ENCODE peak calls at places on chromosomes 1 and 21, in four cellular contexts. H is kidney, P is tibial nerve, T is uterus. F is an unnamed sample.

GRCh38 chr1:155940531-155940992 is 876 bp upstream of the RXFP4 start:
- DNase-seq in P (peak; percentile 26), T (no peak), H (no peak), F (no peak)

GRCh38 chr1:36175137-36176095 is 19.5 kb downstream of the MAP7D1 start:
- DNase-seq in H (no peak), P (no peak), T (no peak), F (peak; percentile 80)

GRCh38 chr1:247741756-247742155 is 3.3 kb downstream of the OR14K1 start:
- DNase-seq in T (no peak), P (no peak), H (no peak), F (no peak)

GRCh38 chr1:31871703-31872102 is 55.9 kb upstream of the SPOCD1 start:
- DNase-seq in H (no peak), P (no peak), T (no peak), F (no peak)

GRCh38 chr1:85815906-85816305 is 107.7 kb upstream of the ZNHIT6 start:
- DNase-seq in H (no peak), P (no peak), T (no peak), F (no peak)

GRCh38 chr1:16131636-16132324 is 24.1 kb downstream of the EPHA2 start:
- DNase-seq in P (no peak), T (no peak), H (peak; percentile 74), F (no peak)

GRCh38 chr1:40381268-40382109 is 8.0 kb downstream of the SMAP2 start:
- DNase-seq in P (no peak), T (no peak), H (no peak), F (no peak)

GRCh38 chr1:21216835-21217811 is 40.4 kb upstream of the EIF4G3 start:
- DNase-seq in P (peak; percentile 63), H (peak; percentile 73), T (peak; percentile 31), F (no peak)

GRCh38 chr1:208059328-208060017 is 148.5 kb upstream of the CD34 start:
- DNase-seq in P (no peak), T (no peak), H (no peak), F (no peak)

GRCh38 chr1:89990976-89991831 is 3.7 kb upstream of the ZNF326 start:
- DNase-seq in P (no peak), T (no peak), H (no peak), F (no peak)

GRCh38 chr1:91406773-91407389 is 2.2 kb upstream of the HFM1 start:
- DNase-seq in P (no peak), H (no peak), T (no peak), F (no peak)

GRCh38 chr1:119771016-119771415 is 2.3 kb upstream of the HMGCS2 start:
- DNase-seq in T (no peak), H (no peak), P (no peak), F (no peak)

GRCh38 chr1:92992066-92992465 is 30.8 kb upstream of the DIPK1A start:
- DNase-seq in T (no peak), P (no peak), H (no peak), F (no peak)

GRCh38 chr1:47824721-47825120 is 172.5 kb downstream of the TRABD2B start:
- DNase-seq in H (no peak), P (no peak), T (no peak), F (no peak)

GRCh38 chr1:12488666-12489354 is 129.2 kb downstream of the DHRS3 start:
- DNase-seq in H (no peak), T (no peak), P (no peak), F (no peak)

GRCh38 chr1:56671085-56671484 is 26.0 kb downstream of the PRKAA2 start:
- DNase-seq in P (no peak), T (no peak), H (no peak), F (no peak)

GRCh38 chr1:184408580-184408979 is 21.8 kb downstream of the C1orf21 start:
- DNase-seq in P (no peak), T (no peak), H (no peak), F (no peak)

GRCh38 chr1:150548632-150549495 is at the start of gene ADAMTSL4:
- DNase-seq in P (no peak), H (peak; percentile 94), T (peak; percentile 79), F (no peak)

GRCh38 chr1:8026976-8027747 is 1.1 kb upstream of the ERRFI1 start:
- DNase-seq in T (peak; percentile 46), P (no peak), H (peak; percentile 86), F (no peak)

GRCh38 chr1:8025671-8026144 is 401 bp downstream of the ERRFI1 start:
- DNase-seq in H (no peak), P (no peak), T (no peak), F (no peak)

GRCh38 chr1:8025061-8025670 is 943 bp downstream of the ERRFI1 start:
- DNase-seq in P (no peak), H (peak; percentile 72), T (no peak), F (no peak)

GRCh38 chr1:8027748-8028631 is 1.9 kb upstream of the ERRFI1 start:
- DNase-seq in P (no peak), H (no peak), T (no peak), F (no peak)

DNA sequence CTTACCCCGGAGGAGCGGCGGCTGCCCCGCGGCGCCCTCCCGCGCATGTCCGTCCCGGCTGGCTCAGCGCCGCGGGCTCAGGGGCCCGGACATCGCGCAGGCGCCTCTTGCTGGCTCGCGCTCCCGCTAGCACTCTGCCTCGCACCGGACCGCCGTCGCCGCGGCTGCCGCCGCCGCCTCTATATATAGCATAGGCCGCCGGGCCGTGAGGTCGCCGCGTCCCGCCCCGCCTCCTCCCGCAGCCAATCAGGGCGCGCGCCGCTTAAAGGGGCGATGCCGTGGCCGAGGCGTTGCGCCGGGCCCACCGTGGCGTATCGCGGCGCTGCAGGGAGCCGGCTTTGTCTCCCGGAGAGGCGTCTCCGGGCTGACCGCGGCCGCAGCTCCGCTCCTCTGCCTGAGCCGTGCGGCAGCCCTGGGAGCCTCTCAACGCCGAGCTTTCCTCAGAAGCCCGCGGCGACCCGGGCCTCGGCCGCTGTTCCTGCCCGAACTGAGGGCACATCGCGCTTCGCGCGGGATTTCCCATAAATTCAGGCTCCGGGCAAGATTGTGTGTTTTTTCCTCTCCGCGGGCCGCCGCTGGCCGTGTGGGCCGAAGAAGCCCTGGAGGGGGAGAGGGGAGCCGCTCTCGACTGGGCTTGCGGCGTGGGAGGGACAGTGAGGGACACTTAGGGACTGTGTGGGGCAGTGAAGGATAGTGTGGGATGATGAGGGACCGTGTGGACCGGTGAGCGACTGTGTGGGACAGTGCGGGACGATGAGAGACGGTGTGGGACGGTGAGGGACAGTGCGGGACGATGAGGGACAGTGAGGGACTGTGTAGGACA is at the start of gene ERRFI1:
- DNase-seq in H (peak; percentile 99), T (peak; percentile 96), P (peak; percentile 92), F (peak; percentile 93)
- H3K4me1 ChIP-seq in H (peaks cover 11% of the 10 kb centered on the region), T (no peaks in the 10 kb centered on the region), P (peaks cover 53% of the 10 kb centered on the region), F (no peaks in the 10 kb centered on the region)

DNA sequence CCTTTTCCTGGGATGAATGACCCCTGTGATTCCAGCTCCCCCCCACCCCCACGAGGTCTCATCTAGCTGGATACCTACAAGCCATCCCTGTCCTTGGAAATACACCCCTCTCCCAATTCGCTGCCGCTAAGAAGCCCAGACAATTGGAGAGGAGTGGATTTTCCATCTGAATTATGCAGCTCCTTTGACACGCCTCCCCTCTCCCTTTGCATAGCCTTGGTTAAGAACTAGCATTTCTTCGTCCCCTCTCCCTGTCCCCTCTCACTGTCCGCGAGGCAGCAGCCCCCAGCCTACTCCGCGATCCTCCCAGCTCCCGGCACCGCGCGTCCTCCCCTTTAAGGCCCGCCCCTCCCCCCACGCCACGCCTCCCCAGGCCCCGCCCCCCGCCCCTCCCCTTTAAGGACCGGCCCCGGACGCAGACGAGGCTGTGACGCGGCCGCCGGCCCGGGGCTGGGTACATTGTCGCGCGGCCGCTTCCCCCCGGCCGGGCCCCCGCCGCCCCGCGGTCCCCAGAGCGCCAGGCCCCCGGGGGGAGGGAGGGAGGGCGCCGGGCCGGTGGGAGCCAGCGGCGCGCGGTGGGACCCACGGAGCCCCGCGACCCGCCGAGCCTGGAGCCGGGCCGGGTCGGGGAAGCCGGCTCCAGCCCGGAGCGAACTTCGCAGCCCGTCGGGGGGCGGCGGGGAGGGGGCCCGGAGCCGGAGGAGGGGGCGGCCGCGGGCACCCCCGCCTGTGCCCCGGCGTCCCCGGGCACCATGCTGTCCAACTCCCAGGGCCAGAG is at the start of gene MAPKAPK2:
- DNase-seq in H (peak; percentile 93), T (peak; percentile 75), P (peak; percentile 76), F (peak; percentile 85)
- H3K4me1 ChIP-seq in H (peaks cover 22% of the 10 kb centered on the region), T (peaks cover 20% of the 10 kb centered on the region), P (peaks cover 59% of the 10 kb centered on the region), F (peaks cover 54% of the 10 kb centered on the region)

GRCh38 chr1:115323366-115324004 is 14.6 kb downstream of the NGF start:
- DNase-seq in P (no peak), H (no peak), T (no peak), F (no peak)

GRCh38 chr1:115324649-115325420 is 13.2 kb downstream of the NGF start:
- DNase-seq in H (no peak), P (no peak), T (no peak), F (no peak)

GRCh38 chr1:115326419-115326818 is 11.6 kb downstream of the NGF start:
- DNase-seq in P (no peak), T (no peak), H (no peak), F (no peak)

GRCh38 chr1:115327270-115327669 is 10.8 kb downstream of the NGF start:
- DNase-seq in P (no peak), H (no peak), T (no peak), F (no peak)

GRCh38 chr1:115325876-115326275 is 12.2 kb downstream of the NGF start:
- DNase-seq in H (no peak), T (no peak), P (no peak), F (peak; percentile 40)
- H3K4me1 ChIP-seq in H (no peaks in the 10 kb centered on the region), T (peaks cover 8% of the 10 kb centered on the region), P (peaks cover 47% of the 10 kb centered on the region), F (peaks cover 23% of the 10 kb centered on the region)

GRCh38 chr1:41740630-41741239 is 178.0 kb downstream of the HIVEP3 start:
- DNase-seq in H (no peak), P (no peak), T (no peak), F (no peak)
- H3K4me1 ChIP-seq in H (peaks cover 12% of the 10 kb centered on the region), P (peaks cover 28% of the 10 kb centered on the region), T (no peaks in the 10 kb centered on the region), F (peaks cover 2% of the 10 kb centered on the region)

GRCh38 chr1:111987502-111987901 is 2.0 kb downstream of the KCND3 start:
- DNase-seq in H (no peak), T (no peak), P (no peak), F (peak; percentile 50)

GRCh38 chr1:111989531-111990025 is at the start of gene KCND3:
- DNase-seq in P (no peak), H (peak; percentile 77), T (peak; percentile 47), F (no peak)

GRCh38 chr1:111988377-111988742 is 1.1 kb downstream of the KCND3 start:
- DNase-seq in T (no peak), H (no peak), P (no peak), F (no peak)

GRCh38 chr1:111990026-111990877 is 784 bp upstream of the KCND3 start:
- DNase-seq in T (peak; percentile 45), P (no peak), H (peak; percentile 84), F (no peak)

GRCh38 chr1:111988743-111989453 is 570 bp downstream of the KCND3 start:
- DNase-seq in P (no peak), H (peak; percentile 74), T (no peak), F (no peak)
- H3K4me1 ChIP-seq in P (peaks cover 33% of the 10 kb centered on the region), H (peaks cover 12% of the 10 kb centered on the region), T (peaks cover 15% of the 10 kb centered on the region), F (peaks cover 41% of the 10 kb centered on the region)

DNA sequence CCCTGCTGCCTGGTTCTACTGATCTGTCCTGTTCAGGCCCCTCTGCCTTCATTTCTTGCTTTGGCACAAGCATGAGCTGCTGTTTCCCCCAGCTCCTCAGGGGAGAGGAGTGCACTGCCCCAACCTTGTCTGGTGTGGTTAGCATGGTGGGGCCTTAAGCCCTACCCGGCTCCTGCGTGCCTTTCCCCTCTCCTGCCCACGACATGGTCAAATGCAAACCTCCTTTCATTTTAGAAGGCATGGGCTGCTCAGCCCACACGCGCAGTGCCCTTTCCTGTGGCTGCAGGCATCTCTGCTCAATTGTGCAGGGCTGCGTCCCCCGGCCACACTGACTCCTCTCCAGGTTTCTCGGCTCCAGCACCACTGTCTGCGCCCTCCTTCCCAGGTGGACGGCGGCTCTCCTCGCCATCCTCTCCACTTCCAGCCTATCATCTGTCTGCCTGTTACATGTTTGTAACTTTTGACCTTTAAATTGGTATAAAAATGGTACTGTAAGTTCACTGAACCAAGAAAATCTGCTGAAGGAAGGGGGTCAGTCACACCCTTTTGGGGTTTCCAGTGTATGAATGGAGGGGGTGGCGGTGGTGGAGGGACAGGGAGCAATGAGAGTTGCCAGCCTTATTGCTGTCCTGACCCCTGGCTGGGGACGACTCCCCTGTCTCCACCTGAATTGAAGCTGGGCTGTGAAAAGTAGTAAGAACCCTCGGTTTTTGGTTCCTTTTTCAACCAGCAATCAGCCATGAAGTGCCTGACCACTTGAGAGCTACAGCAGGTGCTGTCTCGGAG is 5.1 kb downstream of the PDE9A start:
- DNase-seq in P (no peak), T (no peak), H (peak; percentile 57), F (no peak)
- H3K4me1 ChIP-seq in P (peaks cover 72% of the 10 kb centered on the region), T (no peaks in the 10 kb centered on the region), H (peaks cover 27% of the 10 kb centered on the region), F (peaks cover 11% of the 10 kb centered on the region)